ENCODE peak calls at places on chromosomes 5 and 9, in ten cellular contexts. One of them, this sample, is unnamed.

GRCh38 chr5:158456756-158457155 is 597.8 kb upstream of the CLINT1 start:
- DNase-seq in thoracic aorta: peak; percentile 31
- DNase-seq in ovary: no peak
- DNase-seq in fibroblast of lung: peak; percentile 97
- DNase-seq in bronchial epithelial cell: peak; percentile 82
- DNase-seq in prostate gland: no peak
- DNase-seq in breast epithelium: no peak
- DNase-seq in keratinocyte: peak; percentile 25
- DNase-seq in Peyer's patch: no peak
- DNase-seq in HCT116: no peak
- DNase-seq in this sample: peak; percentile 92

GRCh38 chr9:113343732-113344231 is 3.7 kb upstream of the WDR31 start:
- DNase-seq in keratinocyte: no peak
- DNase-seq in bronchial epithelial cell: no peak
- DNase-seq in fibroblast of lung: peak; percentile 50
- DNase-seq in thoracic aorta: peak; percentile 79
- DNase-seq in breast epithelium: peak; percentile 87
- DNase-seq in HCT116: no peak
- DNase-seq in Peyer's patch: no peak
- DNase-seq in prostate gland: peak; percentile 88
- DNase-seq in ovary: peak; percentile 49
- DNase-seq in this sample: no peak

GRCh38 chr5:38718874-38719391 is 126.9 kb upstream of the OSMR start:
- DNase-seq in ovary: no peak
- DNase-seq in prostate gland: no peak
- DNase-seq in keratinocyte: no peak
- DNase-seq in HCT116: no peak
- DNase-seq in Peyer's patch: no peak
- DNase-seq in breast epithelium: no peak
- DNase-seq in bronchial epithelial cell: no peak
- DNase-seq in thoracic aorta: no peak
- DNase-seq in fibroblast of lung: peak; percentile 23
- DNase-seq in this sample: peak; percentile 22

GRCh38 chr9:112050544-112051475 is 124.3 kb downstream of the SUSD1 start:
- DNase-seq in breast epithelium: peak; percentile 51
- DNase-seq in HCT116: no peak
- DNase-seq in keratinocyte: peak; percentile 65
- DNase-seq in Peyer's patch: no peak
- DNase-seq in thoracic aorta: no peak
- DNase-seq in ovary: no peak
- DNase-seq in bronchial epithelial cell: peak; percentile 53
- DNase-seq in prostate gland: peak; percentile 14
- DNase-seq in fibroblast of lung: peak; percentile 96
- DNase-seq in this sample: peak; percentile 93

GRCh38 chr5:33258553-33258952 is 182.2 kb upstream of the TARS1 start:
- DNase-seq in keratinocyte: no peak
- DNase-seq in bronchial epithelial cell: no peak
- DNase-seq in HCT116: no peak
- DNase-seq in thoracic aorta: no peak
- DNase-seq in Peyer's patch: no peak
- DNase-seq in ovary: no peak
- DNase-seq in fibroblast of lung: no peak
- DNase-seq in breast epithelium: no peak
- DNase-seq in prostate gland: no peak
- DNase-seq in this sample: no peak

GRCh38 chr5:5291357-5291756 is 131.1 kb upstream of the ICE1 start:
- DNase-seq in fibroblast of lung: no peak
- DNase-seq in Peyer's patch: no peak
- DNase-seq in breast epithelium: no peak
- DNase-seq in bronchial epithelial cell: no peak
- DNase-seq in prostate gland: no peak
- DNase-seq in keratinocyte: no peak
- DNase-seq in ovary: peak; percentile 70
- DNase-seq in HCT116: no peak
- DNase-seq in thoracic aorta: no peak
- DNase-seq in this sample: no peak

GRCh38 chr9:120711354-120711753 is 2.9 kb downstream of the MEGF9 start:
- DNase-seq in breast epithelium: no peak
- DNase-seq in Peyer's patch: no peak
- DNase-seq in keratinocyte: no peak
- DNase-seq in thoracic aorta: no peak
- DNase-seq in ovary: no peak
- DNase-seq in HCT116: no peak
- DNase-seq in prostate gland: no peak
- DNase-seq in fibroblast of lung: peak; percentile 6
- DNase-seq in bronchial epithelial cell: no peak
- DNase-seq in this sample: no peak

GRCh38 chr9:71524996-71525580 is 243.2 kb downstream of the CEMIP2 start:
- DNase-seq in prostate gland: no peak
- DNase-seq in breast epithelium: no peak
- DNase-seq in thoracic aorta: no peak
- DNase-seq in HCT116: no peak
- DNase-seq in keratinocyte: no peak
- DNase-seq in Peyer's patch: no peak
- DNase-seq in fibroblast of lung: no peak
- DNase-seq in bronchial epithelial cell: no peak
- DNase-seq in ovary: no peak
- DNase-seq in this sample: no peak

GRCh38 chr9:32991895-32992595 is 9.4 kb downstream of the APTX start:
- DNase-seq in breast epithelium: no peak
- DNase-seq in HCT116: no peak
- DNase-seq in prostate gland: no peak
- DNase-seq in keratinocyte: no peak
- DNase-seq in fibroblast of lung: no peak
- DNase-seq in Peyer's patch: no peak
- DNase-seq in thoracic aorta: no peak
- DNase-seq in ovary: no peak
- DNase-seq in bronchial epithelial cell: no peak
- DNase-seq in this sample: no peak

GRCh38 chr9:96490534-96491078 is 40.6 kb downstream of the HABP4 start:
- DNase-seq in prostate gland: no peak
- DNase-seq in Peyer's patch: no peak
- DNase-seq in HCT116: no peak
- DNase-seq in breast epithelium: no peak
- DNase-seq in bronchial epithelial cell: no peak
- DNase-seq in thoracic aorta: no peak
- DNase-seq in fibroblast of lung: no peak
- DNase-seq in keratinocyte: no peak
- DNase-seq in ovary: no peak
- DNase-seq in this sample: no peak

GRCh38 chr5:101390317-101390908 is 487.3 kb upstream of the ST8SIA4 start:
- DNase-seq in bronchial epithelial cell: peak; percentile 50
- DNase-seq in ovary: no peak
- DNase-seq in HCT116: peak; percentile 57
- DNase-seq in fibroblast of lung: peak; percentile 74
- DNase-seq in prostate gland: no peak
- DNase-seq in breast epithelium: no peak
- DNase-seq in Peyer's patch: no peak
- DNase-seq in thoracic aorta: no peak
- DNase-seq in keratinocyte: no peak
- DNase-seq in this sample: peak; percentile 0

DNA sequence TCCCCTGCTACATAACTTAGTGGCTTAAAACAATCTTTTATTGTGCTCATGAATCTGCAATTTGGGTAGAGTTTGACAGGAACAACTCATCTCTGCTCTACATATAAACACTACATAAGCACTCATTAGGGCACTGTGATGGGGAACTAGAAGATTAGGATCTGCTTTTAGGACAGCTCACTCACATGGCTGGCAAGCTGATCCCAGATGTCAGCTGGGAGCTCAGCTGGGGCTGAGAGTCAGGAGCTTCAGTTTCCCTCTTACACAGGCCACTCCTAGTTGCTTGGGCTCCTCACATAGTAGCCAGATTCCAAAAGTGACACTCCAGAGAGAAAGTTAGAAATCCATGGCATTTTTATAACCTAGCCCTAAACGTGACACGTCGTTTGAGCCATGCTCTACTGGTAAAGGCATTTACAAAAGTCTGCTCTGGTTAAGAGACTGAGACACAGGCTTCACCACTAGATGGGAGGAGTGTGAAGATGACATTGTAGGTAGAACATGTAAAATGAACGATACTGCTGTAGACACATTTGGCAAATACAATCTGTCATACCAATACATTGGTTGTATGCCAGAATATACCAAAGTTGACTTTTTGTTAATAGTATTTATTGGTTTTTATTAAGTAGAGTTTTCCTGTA is 23.6 kb downstream of the SCAI start:
- DNase-seq in fibroblast of lung: peak; percentile 15
- DNase-seq in keratinocyte: no peak
- DNase-seq in bronchial epithelial cell: no peak
- DNase-seq in breast epithelium: no peak
- DNase-seq in prostate gland: no peak
- DNase-seq in ovary: no peak
- DNase-seq in Peyer's patch: no peak
- DNase-seq in HCT116: no peak
- DNase-seq in thoracic aorta: no peak
- DNase-seq in this sample: peak; percentile 67
- TF ChIP-seq CTCF in fibroblast of lung: no peak
- TF ChIP-seq CTCF in keratinocyte: no peak
- TF ChIP-seq CTCF in bronchial epithelial cell: no peak
- TF ChIP-seq CTCF in breast epithelium: no peak
- TF ChIP-seq CTCF in prostate gland: no peak
- TF ChIP-seq CTCF in ovary: no peak
- TF ChIP-seq CTCF in Peyer's patch: no peak
- TF ChIP-seq CTCF in HCT116: no peak
- TF ChIP-seq CTCF in thoracic aorta: no peak
- TF ChIP-seq CTCF in this sample: peak; percentile 31

GRCh38 chr9:115127191-115127817 is 9.3 kb upstream of the TNC start:
- DNase-seq in thoracic aorta: no peak
- DNase-seq in HCT116: no peak
- DNase-seq in Peyer's patch: no peak
- DNase-seq in keratinocyte: no peak
- DNase-seq in breast epithelium: no peak
- DNase-seq in fibroblast of lung: peak; percentile 63
- DNase-seq in ovary: no peak
- DNase-seq in prostate gland: no peak
- DNase-seq in bronchial epithelial cell: peak; percentile 95
- DNase-seq in this sample: no peak
- H3K4me3 ChIP-seq in thoracic aorta: no peak overlapping the region
- H3K4me3 ChIP-seq in HCT116: no peak overlapping the region
- H3K4me3 ChIP-seq in Peyer's patch: no peak overlapping the region
- H3K4me3 ChIP-seq in keratinocyte: no peak overlapping the region
- H3K4me3 ChIP-seq in breast epithelium: no peak overlapping the region
- H3K4me3 ChIP-seq in fibroblast of lung: no peak overlapping the region
- H3K4me3 ChIP-seq in ovary: no peak overlapping the region
- H3K4me3 ChIP-seq in prostate gland: no peak overlapping the region
- H3K4me3 ChIP-seq in bronchial epithelial cell: no peak overlapping the region
- H3K4me3 ChIP-seq in this sample: no peak overlapping the region

DNA sequence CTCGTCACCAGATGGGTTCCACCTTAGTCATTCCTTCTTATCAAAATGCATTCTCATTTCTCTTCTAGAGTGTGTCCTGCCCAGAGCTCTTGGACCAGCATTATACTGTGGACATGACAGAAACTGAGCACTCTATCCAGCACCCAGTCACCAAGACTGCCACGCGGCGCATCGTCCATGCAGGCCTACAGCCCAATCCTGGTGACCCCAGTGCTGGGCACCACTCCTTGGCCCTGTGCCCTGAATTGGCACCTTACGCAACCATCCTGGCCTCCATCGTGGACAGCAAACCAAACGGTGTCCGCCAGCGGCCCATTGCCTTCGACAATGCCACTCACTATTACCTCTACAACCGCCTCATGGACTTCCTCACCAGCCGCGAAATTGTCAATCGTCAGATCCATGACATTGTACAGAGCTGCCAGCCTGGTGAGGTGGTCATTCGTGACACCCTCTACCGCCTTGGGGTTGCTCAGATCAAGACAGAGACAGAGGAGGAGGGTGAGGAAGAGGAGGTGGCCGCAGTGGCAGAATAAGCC is 34.6 kb downstream of the CSF1R start:
- DNase-seq in prostate gland: no peak
- DNase-seq in Peyer's patch: peak; percentile 39
- DNase-seq in keratinocyte: no peak
- DNase-seq in thoracic aorta: no peak
- DNase-seq in ovary: no peak
- DNase-seq in fibroblast of lung: no peak
- DNase-seq in breast epithelium: no peak
- DNase-seq in bronchial epithelial cell: no peak
- DNase-seq in HCT116: no peak
- DNase-seq in this sample: no peak
- H3K36me3 ChIP-seq in prostate gland: peaks cover 36% of the 10 kb centered on the region
- H3K36me3 ChIP-seq in Peyer's patch: peaks cover 85% of the 10 kb centered on the region
- H3K36me3 ChIP-seq in keratinocyte: peaks cover 83% of the 10 kb centered on the region
- H3K36me3 ChIP-seq in thoracic aorta: peaks cover 69% of the 10 kb centered on the region
- H3K36me3 ChIP-seq in ovary: no peaks in the 10 kb centered on the region
- H3K36me3 ChIP-seq in fibroblast of lung: peaks cover 35% of the 10 kb centered on the region
- H3K36me3 ChIP-seq in breast epithelium: peaks cover 24% of the 10 kb centered on the region
- H3K36me3 ChIP-seq in bronchial epithelial cell: peaks cover 30% of the 10 kb centered on the region
- H3K36me3 ChIP-seq in HCT116: peaks cover 36% of the 10 kb centered on the region
- H3K36me3 ChIP-seq in this sample: peaks cover 27% of the 10 kb centered on the region

GRCh38 chr5:145863005-145863404 is 9.8 kb downstream of the GRXCR2 start:
- DNase-seq in breast epithelium: no peak
- DNase-seq in Peyer's patch: no peak
- DNase-seq in bronchial epithelial cell: no peak
- DNase-seq in keratinocyte: no peak
- DNase-seq in thoracic aorta: no peak
- DNase-seq in prostate gland: no peak
- DNase-seq in HCT116: no peak
- DNase-seq in ovary: no peak
- DNase-seq in fibroblast of lung: no peak
- DNase-seq in this sample: no peak

GRCh38 chr5:145856285-145856818 is 16.5 kb downstream of the GRXCR2 start:
- DNase-seq in ovary: peak; percentile 57
- DNase-seq in fibroblast of lung: peak; percentile 55
- DNase-seq in thoracic aorta: no peak
- DNase-seq in prostate gland: peak; percentile 19
- DNase-seq in bronchial epithelial cell: no peak
- DNase-seq in HCT116: no peak
- DNase-seq in breast epithelium: peak; percentile 43
- DNase-seq in keratinocyte: no peak
- DNase-seq in Peyer's patch: peak; percentile 57
- DNase-seq in this sample: no peak

GRCh38 chr5:145859451-145859850 is 13.4 kb downstream of the GRXCR2 start:
- DNase-seq in HCT116: no peak
- DNase-seq in fibroblast of lung: no peak
- DNase-seq in ovary: no peak
- DNase-seq in prostate gland: no peak
- DNase-seq in thoracic aorta: no peak
- DNase-seq in keratinocyte: no peak
- DNase-seq in Peyer's patch: no peak
- DNase-seq in breast epithelium: no peak
- DNase-seq in bronchial epithelial cell: no peak
- DNase-seq in this sample: no peak

GRCh38 chr5:145858929-145859328 is 13.9 kb downstream of the GRXCR2 start:
- DNase-seq in breast epithelium: no peak
- DNase-seq in Peyer's patch: no peak
- DNase-seq in ovary: no peak
- DNase-seq in thoracic aorta: no peak
- DNase-seq in keratinocyte: no peak
- DNase-seq in HCT116: no peak
- DNase-seq in prostate gland: no peak
- DNase-seq in fibroblast of lung: no peak
- DNase-seq in bronchial epithelial cell: no peak
- DNase-seq in this sample: no peak

DNA sequence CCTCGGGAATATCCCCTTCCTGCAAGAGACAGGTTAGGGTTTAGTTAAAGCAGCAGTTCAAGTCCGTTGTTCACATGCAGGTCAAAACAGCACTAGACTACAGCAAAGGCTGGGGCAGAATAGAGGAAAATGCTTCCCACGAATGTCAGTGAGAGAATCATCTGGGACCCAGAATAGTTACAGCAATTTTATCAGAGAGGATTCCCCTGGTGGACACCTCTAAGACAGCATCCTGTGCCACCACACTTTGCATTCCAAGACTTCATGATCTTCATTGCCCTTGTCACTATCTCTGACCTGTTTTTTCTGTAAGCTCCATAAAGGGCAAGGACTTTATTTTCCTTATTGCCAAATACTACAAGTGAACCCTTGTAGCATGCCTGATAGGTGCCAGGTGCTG is 12.9 kb downstream of the GRXCR2 start:
- DNase-seq in Peyer's patch: no peak
- DNase-seq in breast epithelium: no peak
- DNase-seq in bronchial epithelial cell: no peak
- DNase-seq in HCT116: no peak
- DNase-seq in thoracic aorta: no peak
- DNase-seq in ovary: no peak
- DNase-seq in keratinocyte: no peak
- DNase-seq in fibroblast of lung: no peak
- DNase-seq in prostate gland: no peak
- DNase-seq in this sample: no peak
- TF ChIP-seq CTCF in Peyer's patch: no peak
- TF ChIP-seq CTCF in breast epithelium: no peak
- TF ChIP-seq CTCF in bronchial epithelial cell: no peak
- TF ChIP-seq CTCF in HCT116: peak; percentile 53
- TF ChIP-seq CTCF in thoracic aorta: no peak
- TF ChIP-seq CTCF in ovary: no peak
- TF ChIP-seq CTCF in keratinocyte: peak; percentile 27
- TF ChIP-seq CTCF in fibroblast of lung: no peak
- TF ChIP-seq CTCF in prostate gland: no peak
- TF ChIP-seq CTCF in this sample: no peak

This sample was measured in BJ.